ENCODE peak calls at places on chromosomes 13 and 19, in six cellular contexts. One of them, this sample, is unnamed.

GRCh38 chr13:97329331-97329730 is 104.6 kb upstream of the RAP2A start:
- DNase-seq in K562: no peak
- DNase-seq in HCT116: no peak
- DNase-seq in HepG2: no peak
- DNase-seq in H1: no peak
- DNase-seq in GM12878: no peak
- DNase-seq in this sample: no peak

GRCh38 chr13:45615501-45616101 is at the start of gene ERICH6B:
- DNase-seq in H1: peak; percentile 33
- DNase-seq in HCT116: no peak
- DNase-seq in GM12878: no peak
- DNase-seq in K562: no peak
- DNase-seq in HepG2: no peak
- DNase-seq in this sample: peak; percentile 39

GRCh38 chr13:78610381-78610883 is 7.1 kb upstream of the POU4F1 start:
- DNase-seq in HCT116: no peak
- DNase-seq in K562: no peak
- DNase-seq in H1: no peak
- DNase-seq in HepG2: no peak
- DNase-seq in GM12878: no peak
- DNase-seq in this sample: no peak

GRCh38 chr13:51646041-51646670 is 61.9 kb downstream of the WDFY2 start:
- DNase-seq in HepG2: no peak
- DNase-seq in K562: no peak
- DNase-seq in GM12878: no peak
- DNase-seq in HCT116: no peak
- DNase-seq in H1: peak; percentile 38
- DNase-seq in this sample: no peak

GRCh38 chr13:102774596-102775375 is 1.2 kb upstream of the TEX30 start:
- DNase-seq in GM12878: no peak
- DNase-seq in HepG2: no peak
- DNase-seq in K562: no peak
- DNase-seq in HCT116: no peak
- DNase-seq in H1: no peak
- DNase-seq in this sample: no peak

GRCh38 chr19:497861-498590 is 1.7 kb downstream of the MADCAM1 start:
- DNase-seq in GM12878: no peak
- DNase-seq in HepG2: no peak
- DNase-seq in K562: no peak
- DNase-seq in H1: no peak
- DNase-seq in HCT116: no peak
- DNase-seq in this sample: no peak

GRCh38 chr19:6412111-6412999 is 12.3 kb downstream of the KHSRP start:
- DNase-seq in GM12878: no peak
- DNase-seq in HepG2: peak; percentile 49
- DNase-seq in H1: peak; percentile 57
- DNase-seq in HCT116: peak; percentile 31
- DNase-seq in K562: peak; percentile 62
- DNase-seq in this sample: no peak

GRCh38 chr13:110133425-110134235 is 173.3 kb downstream of the COL4A1 start:
- DNase-seq in H1: no peak
- DNase-seq in GM12878: no peak
- DNase-seq in HepG2: no peak
- DNase-seq in K562: no peak
- DNase-seq in HCT116: no peak
- DNase-seq in this sample: no peak

GRCh38 chr13:51444922-51445321 is 7.9 kb downstream of the INTS6 start:
- DNase-seq in K562: no peak
- DNase-seq in H1: no peak
- DNase-seq in HCT116: peak; percentile 15
- DNase-seq in HepG2: no peak
- DNase-seq in GM12878: no peak
- DNase-seq in this sample: no peak

GRCh38 chr13:85935868-85936467 is 136.7 kb upstream of the SLITRK6 start:
- DNase-seq in HepG2: no peak
- DNase-seq in K562: no peak
- DNase-seq in GM12878: no peak
- DNase-seq in H1: no peak
- DNase-seq in HCT116: no peak
- DNase-seq in this sample: no peak

GRCh38 chr19:32339988-32340874 is 5.2 kb upstream of the ZNF507 start:
- DNase-seq in HepG2: peak; percentile 46
- DNase-seq in HCT116: no peak
- DNase-seq in K562: peak; percentile 50
- DNase-seq in H1: no peak
- DNase-seq in GM12878: no peak
- DNase-seq in this sample: no peak

GRCh38 chr13:67278230-67278629 is 48.1 kb upstream of the PCDH9 start:
- DNase-seq in GM12878: no peak
- DNase-seq in K562: no peak
- DNase-seq in HepG2: no peak
- DNase-seq in HCT116: no peak
- DNase-seq in H1: no peak
- DNase-seq in this sample: no peak

GRCh38 chr19:47319923-47320871 is 10.5 kb downstream of the C5AR1 start:
- DNase-seq in HCT116: no peak
- DNase-seq in HepG2: no peak
- DNase-seq in K562: no peak
- DNase-seq in H1: no peak
- DNase-seq in GM12878: no peak
- DNase-seq in this sample: no peak

GRCh38 chr19:47417746-47418594 is 1.4 kb downstream of the MEIS3 start:
- DNase-seq in K562: no peak
- DNase-seq in GM12878: no peak
- DNase-seq in HCT116: no peak
- DNase-seq in H1: no peak
- DNase-seq in HepG2: no peak
- DNase-seq in this sample: no peak

GRCh38 chr13:30033681-30034447 is 183.4 kb upstream of the UBL3 start:
- DNase-seq in H1: no peak
- DNase-seq in GM12878: no peak
- DNase-seq in HepG2: no peak
- DNase-seq in HCT116: no peak
- DNase-seq in K562: no peak
- DNase-seq in this sample: no peak

GRCh38 chr13:74695021-74695800 is 561.0 kb upstream of the KLF12 start:
- DNase-seq in HCT116: no peak
- DNase-seq in GM12878: no peak
- DNase-seq in H1: no peak
- DNase-seq in K562: no peak
- DNase-seq in HepG2: no peak
- DNase-seq in this sample: no peak

GRCh38 chr13:51958217-51958547 is 53.1 kb downstream of the ATP7B start:
- DNase-seq in HepG2: no peak
- DNase-seq in GM12878: no peak
- DNase-seq in HCT116: no peak
- DNase-seq in H1: no peak
- DNase-seq in K562: no peak
- DNase-seq in this sample: no peak

GRCh38 chr13:48184260-48184659 is 48.7 kb upstream of the ITM2B start:
- DNase-seq in K562: no peak
- DNase-seq in H1: no peak
- DNase-seq in GM12878: no peak
- DNase-seq in HepG2: no peak
- DNase-seq in HCT116: no peak
- DNase-seq in this sample: no peak

GRCh38 chr19:30017172-30017571 is 75.1 kb downstream of the URI1 start:
- DNase-seq in GM12878: peak; percentile 50
- DNase-seq in H1: no peak
- DNase-seq in K562: no peak
- DNase-seq in HCT116: no peak
- DNase-seq in HepG2: no peak
- DNase-seq in this sample: no peak
- TF ChIP-seq ZNF274 in GM12878: no peak
- TF ChIP-seq ZNF274 in H1: no peak
- TF ChIP-seq ZNF274 in K562: no peak
- TF ChIP-seq ZNF274 in HCT116: no peak
- TF ChIP-seq ZNF274 in HepG2: no peak
- TF ChIP-seq ZNF274 in this sample: no peak

DNA sequence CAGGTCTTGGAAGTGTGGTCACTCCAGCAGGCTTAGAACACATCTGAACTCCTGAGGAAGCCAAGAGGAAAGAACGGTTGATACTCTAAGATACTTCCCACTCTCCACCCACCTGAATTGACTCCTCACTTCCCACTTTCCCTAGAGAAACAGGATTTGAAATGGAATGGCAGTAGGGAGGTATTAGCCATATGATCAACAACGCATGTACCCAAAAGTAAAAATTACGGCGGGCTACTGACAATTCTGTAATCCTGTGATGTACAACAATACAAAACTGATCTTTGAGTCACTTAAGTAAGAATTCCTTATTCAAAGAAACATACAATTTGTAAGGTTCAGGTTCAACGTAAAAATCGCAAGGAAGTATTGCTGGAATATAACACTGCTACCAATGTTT is 3.2 kb downstream of the SPRY2 start:
- DNase-seq in HepG2: no peak
- DNase-seq in HCT116: no peak
- DNase-seq in K562: no peak
- DNase-seq in GM12878: no peak
- DNase-seq in H1: no peak
- DNase-seq in this sample: no peak
- H3K4me3 ChIP-seq in HepG2: peak overlapping the region; percentile 77
- H3K4me3 ChIP-seq in HCT116: no peak overlapping the region
- H3K4me3 ChIP-seq in K562: no peak overlapping the region
- H3K4me3 ChIP-seq in GM12878: no peak overlapping the region
- H3K4me3 ChIP-seq in H1: peak overlapping the region; percentile 93
- H3K4me3 ChIP-seq in this sample: peak overlapping the region; percentile 88

GRCh38 chr19:49427855-49428546 is 2.8 kb downstream of the GFY start:
- DNase-seq in GM12878: no peak
- DNase-seq in H1: no peak
- DNase-seq in HCT116: no peak
- DNase-seq in K562: peak; percentile 70
- DNase-seq in HepG2: no peak
- DNase-seq in this sample: no peak
- H3K9ac ChIP-seq in GM12878: no peak overlapping the region
- H3K9ac ChIP-seq in H1: peak overlapping the region; percentile 54
- H3K9ac ChIP-seq in HCT116: peak overlapping the region; percentile 57
- H3K9ac ChIP-seq in K562: peak overlapping the region; percentile 87
- H3K9ac ChIP-seq in HepG2: no peak overlapping the region
- H3K9ac ChIP-seq in this sample: peak overlapping the region; percentile 56

GRCh38 chr13:99339230-99339721 is 32.1 kb upstream of the GPR183 start:
- DNase-seq in HCT116: no peak
- DNase-seq in GM12878: no peak
- DNase-seq in K562: no peak
- DNase-seq in HepG2: no peak
- DNase-seq in H1: no peak
- DNase-seq in this sample: no peak

GRCh38 chr13:99332456-99332855 is 25.3 kb upstream of the GPR183 start:
- DNase-seq in H1: no peak
- DNase-seq in HCT116: no peak
- DNase-seq in K562: no peak
- DNase-seq in GM12878: no peak
- DNase-seq in HepG2: peak; percentile 47
- DNase-seq in this sample: no peak

GRCh38 chr13:99335087-99335486 is 27.9 kb upstream of the GPR183 start:
- DNase-seq in HCT116: no peak
- DNase-seq in HepG2: no peak
- DNase-seq in H1: no peak
- DNase-seq in GM12878: no peak
- DNase-seq in K562: no peak
- DNase-seq in this sample: no peak

GRCh38 chr13:99336750-99337149 is 29.6 kb upstream of the GPR183 start:
- DNase-seq in K562: no peak
- DNase-seq in H1: no peak
- DNase-seq in HepG2: no peak
- DNase-seq in GM12878: no peak
- DNase-seq in HCT116: no peak
- DNase-seq in this sample: no peak

GRCh38 chr13:99335603-99336002 is 28.4 kb upstream of the GPR183 start:
- DNase-seq in K562: no peak
- DNase-seq in HepG2: no peak
- DNase-seq in HCT116: no peak
- DNase-seq in GM12878: peak; percentile 78
- DNase-seq in H1: no peak
- DNase-seq in this sample: no peak
- TF ChIP-seq ZNF274 in K562: no peak
- TF ChIP-seq ZNF274 in HepG2: no peak
- TF ChIP-seq ZNF274 in HCT116: no peak
- TF ChIP-seq ZNF274 in GM12878: no peak
- TF ChIP-seq ZNF274 in H1: no peak
- TF ChIP-seq ZNF274 in this sample: no peak

This sample was measured in NT2/D1.